ENCODE peak calls at places on chromosomes 11 and 22, in five cellular contexts. One of them, this sample, is unnamed.
A peak's percentile ranks its signal among the peaks of the same experiment; 100 is the strongest.

GRCh38 chr11:35248558-35249323 is 109.8 kb downstream of the CD44 start:
- DNase-seq in GM10248: no peak
- DNase-seq in IMR-90: no peak
- DNase-seq in GM13976: no peak
- DNase-seq in AG04450: no peak
- DNase-seq in this sample: no peak

GRCh38 chr22:47651216-47651987 is 889.0 kb downstream of the TBC1D22A start:
- DNase-seq in GM13976: no peak
- DNase-seq in GM10248: no peak
- DNase-seq in AG04450: no peak
- DNase-seq in IMR-90: no peak
- DNase-seq in this sample: no peak

GRCh38 chr11:131796541-131796940 is 426.1 kb downstream of the NTM start:
- DNase-seq in IMR-90: no peak
- DNase-seq in GM10248: no peak
- DNase-seq in AG04450: no peak
- DNase-seq in GM13976: no peak
- DNase-seq in this sample: no peak

GRCh38 chr11:34593085-34593484 is 27.8 kb upstream of the EHF start:
- DNase-seq in GM13976: no peak
- DNase-seq in GM10248: no peak
- DNase-seq in AG04450: no peak
- DNase-seq in IMR-90: no peak
- DNase-seq in this sample: no peak

GRCh38 chr22:25627271-25627848 is 62.9 kb downstream of the GRK3 start:
- DNase-seq in AG04450: no peak
- DNase-seq in GM13976: no peak
- DNase-seq in GM10248: no peak
- DNase-seq in IMR-90: peak; percentile 12
- DNase-seq in this sample: no peak

GRCh38 chr11:27468209-27468608 is 4.4 kb downstream of the LGR4 start:
- DNase-seq in IMR-90: peak; percentile 53
- DNase-seq in GM10248: no peak
- DNase-seq in GM13976: no peak
- DNase-seq in AG04450: no peak
- DNase-seq in this sample: no peak

GRCh38 chr11:32358729-32359128 is 76.6 kb downstream of the WT1 start:
- DNase-seq in IMR-90: no peak
- DNase-seq in GM10248: no peak
- DNase-seq in GM13976: no peak
- DNase-seq in AG04450: no peak
- DNase-seq in this sample: no peak

GRCh38 chr22:39254122-39254521 is 9.3 kb upstream of the PDGFB start:
- DNase-seq in IMR-90: no peak
- DNase-seq in GM13976: no peak
- DNase-seq in AG04450: no peak
- DNase-seq in GM10248: no peak
- DNase-seq in this sample: no peak

GRCh38 chr11:118171274-118172062 is 5.0 kb downstream of the SCN2B start:
- DNase-seq in IMR-90: peak; percentile 36
- DNase-seq in AG04450: peak; percentile 8
- DNase-seq in GM10248: peak; percentile 88
- DNase-seq in GM13976: peak; percentile 91
- DNase-seq in this sample: peak; percentile 84

GRCh38 chr11:84295815-84296214 is 1009.6 kb upstream of the CCDC90B start:
- DNase-seq in AG04450: no peak
- DNase-seq in GM13976: no peak
- DNase-seq in GM10248: no peak
- DNase-seq in IMR-90: no peak
- DNase-seq in this sample: no peak

GRCh38 chr22:20418211-20418788 is 19.3 kb downstream of the SCARF2 start:
- DNase-seq in GM10248: peak; percentile 86
- DNase-seq in AG04450: peak; percentile 65
- DNase-seq in IMR-90: peak; percentile 80
- DNase-seq in GM13976: peak; percentile 88
- DNase-seq in this sample: peak; percentile 74

GRCh38 chr11:47071871-47072270 is 104.8 kb downstream of the ARFGAP2 start:
- DNase-seq in IMR-90: no peak
- DNase-seq in GM13976: no peak
- DNase-seq in AG04450: no peak
- DNase-seq in GM10248: no peak
- DNase-seq in this sample: no peak

GRCh38 chr11:133941546-133941945 is 15.2 kb downstream of the IGSF9B start:
- DNase-seq in GM13976: no peak
- DNase-seq in GM10248: no peak
- DNase-seq in IMR-90: no peak
- DNase-seq in AG04450: no peak
- DNase-seq in this sample: no peak

GRCh38 chr22:20102203-20102780 is 13.6 kb upstream of the RANBP1 start:
- DNase-seq in GM10248: no peak
- DNase-seq in IMR-90: no peak
- DNase-seq in GM13976: no peak
- DNase-seq in AG04450: no peak
- DNase-seq in this sample: no peak

GRCh38 chr11:65066805-65067291 is 8.5 kb upstream of the NAALADL1 start:
- DNase-seq in AG04450: no peak
- DNase-seq in GM13976: no peak
- DNase-seq in IMR-90: no peak
- DNase-seq in GM10248: no peak
- DNase-seq in this sample: no peak

GRCh38 chr11:23233075-23233474 is 372.8 kb upstream of the CCDC179 start:
- DNase-seq in IMR-90: peak; percentile 76
- DNase-seq in AG04450: no peak
- DNase-seq in GM13976: no peak
- DNase-seq in GM10248: no peak
- DNase-seq in this sample: no peak

GRCh38 chr11:87445002-87445401 is 407.3 kb downstream of the TMEM135 start:
- DNase-seq in AG04450: no peak
- DNase-seq in GM10248: no peak
- DNase-seq in IMR-90: peak; percentile 67
- DNase-seq in GM13976: no peak
- DNase-seq in this sample: no peak

GRCh38 chr11:12717851-12718291 is 43.6 kb downstream of the TEAD1 start:
- DNase-seq in GM13976: peak; percentile 33
- DNase-seq in AG04450: no peak
- DNase-seq in GM10248: peak; percentile 32
- DNase-seq in IMR-90: no peak
- DNase-seq in this sample: peak; percentile 84

GRCh38 chr11:87878373-87878779 is 296.9 kb downstream of the RAB38 start:
- DNase-seq in IMR-90: peak; percentile 57
- DNase-seq in AG04450: peak; percentile 16
- DNase-seq in GM13976: no peak
- DNase-seq in GM10248: no peak
- DNase-seq in this sample: peak; percentile 18

GRCh38 chr22:49858827-49859226 is 5.2 kb downstream of the ZBED4 start:
- DNase-seq in IMR-90: no peak
- DNase-seq in GM13976: no peak
- DNase-seq in AG04450: no peak
- DNase-seq in GM10248: no peak
- DNase-seq in this sample: no peak

GRCh38 chr11:102458531-102458930 is 6.0 kb upstream of the TMEM123 start:
- DNase-seq in AG04450: no peak
- DNase-seq in GM10248: no peak
- DNase-seq in IMR-90: no peak
- DNase-seq in GM13976: no peak
- DNase-seq in this sample: no peak

GRCh38 chr11:113201055-113201818 is 113.1 kb upstream of the TTC12 start:
- DNase-seq in GM10248: no peak
- DNase-seq in IMR-90: no peak
- DNase-seq in AG04450: no peak
- DNase-seq in GM13976: no peak
- DNase-seq in this sample: no peak

GRCh38 chr11:108221401-108221800 is 1.0 kb downstream of the NPAT start:
- DNase-seq in AG04450: no peak
- DNase-seq in IMR-90: peak; percentile 45
- DNase-seq in GM13976: no peak
- DNase-seq in GM10248: no peak
- DNase-seq in this sample: no peak

GRCh38 chr22:31244044-31244942 is 32.2 kb downstream of the LIMK2 start:
- DNase-seq in GM13976: no peak
- DNase-seq in GM10248: no peak
- DNase-seq in IMR-90: peak; percentile 80
- DNase-seq in AG04450: peak; percentile 51
- DNase-seq in this sample: no peak

GRCh38 chr11:122681070-122681469 is 25.5 kb downstream of the UBASH3B start:
- DNase-seq in GM13976: no peak
- DNase-seq in IMR-90: no peak
- DNase-seq in GM10248: no peak
- DNase-seq in AG04450: no peak
- DNase-seq in this sample: no peak

GRCh38 chr11:122682464-122682863 is 26.9 kb downstream of the UBASH3B start:
- DNase-seq in IMR-90: no peak
- DNase-seq in AG04450: no peak
- DNase-seq in GM10248: no peak
- DNase-seq in GM13976: no peak
- DNase-seq in this sample: no peak

GRCh38 chr11:122685041-122685440 is 29.5 kb downstream of the UBASH3B start:
- DNase-seq in GM10248: no peak
- DNase-seq in AG04450: no peak
- DNase-seq in IMR-90: no peak
- DNase-seq in GM13976: no peak
- DNase-seq in this sample: no peak

GRCh38 chr11:122679441-122679840 is 23.9 kb downstream of the UBASH3B start:
- DNase-seq in GM13976: no peak
- DNase-seq in GM10248: no peak
- DNase-seq in AG04450: no peak
- DNase-seq in IMR-90: no peak
- DNase-seq in this sample: no peak

DNA sequence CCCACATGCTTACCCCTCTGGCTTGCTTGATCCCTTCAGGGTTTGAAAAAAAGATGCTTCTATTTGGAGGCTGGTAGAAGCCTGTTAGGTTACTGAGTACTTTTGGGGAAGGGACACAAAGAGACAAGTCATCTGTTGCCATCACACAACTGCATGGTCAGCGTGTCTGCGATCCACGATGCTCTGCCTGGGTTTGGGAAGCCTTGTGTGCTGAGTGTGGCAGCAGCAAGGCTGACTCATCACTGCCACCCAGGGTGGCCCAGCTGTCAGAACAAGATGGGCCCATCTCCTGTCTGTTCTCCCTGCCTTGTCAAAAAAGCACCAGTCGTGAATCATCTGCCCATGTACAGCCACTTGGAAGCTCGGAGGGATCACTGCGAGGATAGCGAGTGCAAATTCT is 26.2 kb downstream of the UBASH3B start:
- DNase-seq in GM10248: no peak
- DNase-seq in GM13976: no peak
- DNase-seq in IMR-90: no peak
- DNase-seq in AG04450: no peak
- DNase-seq in this sample: peak; percentile 33
- TF ChIP-seq CTCF in GM10248: no peak
- TF ChIP-seq CTCF in GM13976: no peak
- TF ChIP-seq CTCF in IMR-90: no peak
- TF ChIP-seq CTCF in AG04450: no peak
- TF ChIP-seq CTCF in this sample: no peak

GRCh38 chr11:79437981-79438630 is 2.7 kb downstream of the TENM4 start:
- DNase-seq in AG04450: no peak
- DNase-seq in GM13976: peak; percentile 35
- DNase-seq in GM10248: peak; percentile 22
- DNase-seq in IMR-90: peak; percentile 63
- DNase-seq in this sample: peak; percentile 2
- TF ChIP-seq CTCF in AG04450: no peak
- TF ChIP-seq CTCF in GM13976: no peak
- TF ChIP-seq CTCF in GM10248: no peak
- TF ChIP-seq CTCF in IMR-90: no peak
- TF ChIP-seq CTCF in this sample: no peak

GRCh38 chr22:41912338-41913039 is 2.4 kb downstream of the SHISA8 start:
- DNase-seq in IMR-90: no peak
- DNase-seq in GM10248: no peak
- DNase-seq in AG04450: no peak
- DNase-seq in GM13976: no peak
- DNase-seq in this sample: no peak

GRCh38 chr22:41913040-41913719 is 1.7 kb downstream of the SHISA8 start:
- DNase-seq in IMR-90: no peak
- DNase-seq in GM10248: no peak
- DNase-seq in GM13976: no peak
- DNase-seq in AG04450: no peak
- DNase-seq in this sample: peak; percentile 49

GRCh38 chr22:41914611-41915034 is 251 bp downstream of the SHISA8 start:
- DNase-seq in GM10248: no peak
- DNase-seq in IMR-90: no peak
- DNase-seq in AG04450: no peak
- DNase-seq in GM13976: no peak
- DNase-seq in this sample: no peak

GRCh38 chr22:41915035-41915782 is at the start of gene SHISA8:
- DNase-seq in GM13976: peak; percentile 83
- DNase-seq in IMR-90: peak; percentile 7
- DNase-seq in AG04450: no peak
- DNase-seq in GM10248: peak; percentile 77
- DNase-seq in this sample: peak; percentile 64

GRCh38 chr22:41913842-41914534 is 886 bp downstream of the SHISA8 start:
- DNase-seq in AG04450: no peak
- DNase-seq in GM13976: no peak
- DNase-seq in GM10248: no peak
- DNase-seq in IMR-90: no peak
- DNase-seq in this sample: no peak
- TF ChIP-seq CTCF in AG04450: no peak
- TF ChIP-seq CTCF in GM13976: no peak
- TF ChIP-seq CTCF in GM10248: peak; percentile 12
- TF ChIP-seq CTCF in IMR-90: no peak
- TF ChIP-seq CTCF in this sample: no peak

DNA sequence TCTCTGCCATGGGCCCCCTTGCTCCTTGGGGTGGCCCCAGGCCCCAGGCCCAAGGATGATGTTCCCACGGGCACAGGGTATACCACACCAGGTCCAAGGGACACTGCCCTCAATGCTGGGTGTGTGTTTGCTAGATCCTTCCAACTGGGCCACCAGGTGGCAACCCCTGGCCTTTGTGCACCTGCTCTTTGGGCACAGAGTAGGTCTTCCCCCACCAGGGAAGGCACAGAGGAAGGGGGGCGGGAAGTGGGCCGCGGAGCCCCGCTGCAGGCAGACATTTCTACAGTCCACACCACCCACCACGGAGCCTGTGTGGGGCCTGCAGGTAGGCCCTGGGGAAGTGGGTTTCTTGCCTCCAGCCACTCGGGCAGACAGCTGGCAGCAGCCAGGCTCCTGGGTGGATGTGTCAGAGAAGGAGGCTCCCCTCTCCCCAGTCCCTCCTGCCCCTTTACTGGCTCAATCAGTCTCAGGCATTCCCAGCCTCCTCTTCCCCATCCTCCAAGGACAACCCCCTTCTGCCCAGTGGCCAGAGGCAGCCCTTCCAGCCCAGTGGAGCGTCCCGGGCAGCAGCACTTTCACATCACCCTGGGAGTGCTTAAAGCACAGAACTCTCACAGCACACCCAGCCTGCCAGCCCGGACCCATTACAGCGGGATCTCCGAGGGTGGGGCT is 21.6 kb downstream of the MAFF start:
- DNase-seq in IMR-90: no peak
- DNase-seq in GM13976: no peak
- DNase-seq in AG04450: no peak
- DNase-seq in GM10248: no peak
- DNase-seq in this sample: no peak
- TF ChIP-seq CTCF in IMR-90: no peak
- TF ChIP-seq CTCF in GM13976: no peak
- TF ChIP-seq CTCF in AG04450: no peak
- TF ChIP-seq CTCF in GM10248: no peak
- TF ChIP-seq CTCF in this sample: no peak